ENCODE peak calls at places on chromosomes 7 and 10, in seven cellular contexts. S is heart left ventricle, U is LoVo, P is A549, I is WERI-Rb-1, Q is right lobe of liver, Y is HCT116. E is an unnamed sample.

GRCh38 chr10:6473901-6474370 is 106.1 kb downstream of the PRKCQ start:
- DNase-seq in I (no peak), P (no peak), U (no peak), Y (no peak), Q (no peak), S (no peak), E (no peak)

GRCh38 chr7:2475678-2476015 is 551 bp downstream of the GRIFIN start:
- DNase-seq in Q (no peak), S (no peak), U (no peak), P (no peak), Y (no peak), I (no peak), E (no peak)

GRCh38 chr7:129043012-129043411 is 11.9 kb downstream of the TNPO3 start:
- DNase-seq in U (no peak), Y (no peak), Q (no peak), S (no peak), I (no peak), P (no peak), E (no peak)

GRCh38 chr10:118500477-118501104 is 94.9 kb downstream of the PRLHR start:
- DNase-seq in S (no peak), Q (no peak), I (no peak), U (no peak), P (no peak), Y (no peak), E (no peak)

GRCh38 chr7:73623798-73624668 is at the start of gene MLXIPL:
- DNase-seq in U (peak), I (peak), P (peak), Q (peak), Y (peak), S (peak), E (peak)

GRCh38 chr10:30215631-30216030 is 133.4 kb downstream of the MTPAP start:
- DNase-seq in S (peak), P (no peak), I (no peak), Q (peak), U (no peak), Y (no peak), E (no peak)

GRCh38 chr7:122896509-122896908 is 10.2 kb upstream of the CADPS2 start:
- DNase-seq in S (no peak), Q (no peak), Y (no peak), I (no peak), U (no peak), P (no peak), E (no peak)

GRCh38 chr7:76310102-76310957 is 7.9 kb downstream of the HSPB1 start:
- DNase-seq in S (no peak), U (no peak), Q (peak), I (no peak), P (no peak), Y (no peak), E (no peak)

GRCh38 chr7:96303686-96304443 is 18.0 kb downstream of the SLC25A13 start:
- DNase-seq in P (no peak), Q (no peak), S (no peak), I (no peak), U (peak), Y (no peak), E (no peak)

GRCh38 chr7:90119178-90119971 is 34.9 kb upstream of the STEAP1 start:
- DNase-seq in Q (peak), P (peak), I (peak), U (no peak), Y (no peak), S (peak), E (peak)

GRCh38 chr7:130486114-130486962 is 5.5 kb upstream of the MEST start:
- DNase-seq in Q (peak), I (peak), S (peak), U (peak), Y (peak), P (peak), E (peak)

GRCh38 chr7:74401137-74401859 is 52.4 kb upstream of the GTF2IRD1 start:
- DNase-seq in Y (peak), S (peak), P (peak), Q (peak), U (peak), I (peak), E (peak)

GRCh38 chr10:48473704-48474103 is 131.2 kb downstream of the ARHGAP22 start:
- DNase-seq in S (no peak), P (no peak), U (no peak), Y (no peak), Q (no peak), I (peak), E (no peak)

GRCh38 chr10:131433566-131433965 is 122.0 kb upstream of the TCERG1L start:
- DNase-seq in Y (no peak), P (no peak), Q (no peak), U (no peak), I (peak), S (no peak), E (no peak)

GRCh38 chr7:114130860-114131259 is 212.1 kb upstream of the PPP1R3A start:
- DNase-seq in Y (no peak), Q (no peak), P (no peak), U (no peak), I (no peak), S (no peak), E (no peak)